ENCODE peak calls at places on chromosome 18, in four cellular contexts. F is activated naive CD4-positive, alpha-beta T cell treated with anti-CD3 and anti-CD28 coated beads, Interleukin-2, amount 50 U/mL, for 72 hours; W is stimulated activated naive CD8-positive, alpha-beta T cell treated with anti-CD3 and anti-CD28 coated beads, Interleukin-15, Interleukin-2, amounts not matched to agents 100 U/mL and 50 U/mL, for 24 hours; K is omental fat pad. M is an unnamed sample.

GRCh38 chr18:37393945-37394609 is 171.5 kb downstream of the CELF4 start:
- ATAC-seq in F (peak), W (no peak), K (peak), M (peak)

GRCh38 chr18:32337821-32338220 is 132.9 kb downstream of the GAREM1 start:
- ATAC-seq in F (no peak), W (no peak), K (no peak), M (no peak)

GRCh38 chr18:48838921-48839818 is 111.6 kb downstream of the SMAD7 start:
- ATAC-seq in F (no peak), W (no peak), K (no peak), M (peak)

GRCh38 chr18:75227535-75227934 is 16.9 kb downstream of the TSHZ1 start:
- ATAC-seq in F (no peak), W (no peak), K (no peak), M (no peak)

GRCh38 chr18:35438480-35439234 is 59.1 kb downstream of the INO80C start:
- ATAC-seq in F (no peak), W (no peak), K (no peak), M (no peak)

GRCh38 chr18:51522338-51522737 is 324.9 kb upstream of the MEX3C start:
- ATAC-seq in F (no peak), W (no peak), K (no peak), M (no peak)

GRCh38 chr18:32351014-32351413 is 119.7 kb downstream of the GAREM1 start:
- ATAC-seq in F (no peak), W (no peak), K (peak), M (no peak)

GRCh38 chr18:44651918-44652317 is 28.8 kb upstream of the SETBP1 start:
- ATAC-seq in F (no peak), W (no peak), K (no peak), M (no peak)

GRCh38 chr18:69584429-69584828 is 183.7 kb downstream of the DOK6 start:
- ATAC-seq in F (no peak), W (no peak), K (no peak), M (no peak)

GRCh38 chr18:34808389-34808788 is 98.3 kb downstream of the DTNA start:
- ATAC-seq in F (no peak), W (no peak), K (no peak), M (no peak)

GRCh38 chr18:50866765-50867164 is 12.2 kb upstream of the ME2 start:
- ATAC-seq in F (no peak), W (no peak), K (no peak), M (peak)

GRCh38 chr18:5975111-5975622 is 79.8 kb upstream of the TMEM200C start:
- ATAC-seq in F (peak), W (peak), K (no peak), M (no peak)

GRCh38 chr18:45103319-45104070 is 422.8 kb downstream of the SETBP1 start:
- ATAC-seq in F (no peak), W (no peak), K (no peak), M (no peak)

GRCh38 chr18:8455661-8456614 is 153.3 kb upstream of the RAB12 start:
- ATAC-seq in F (no peak), W (no peak), K (no peak), M (no peak)

GRCh38 chr18:7021994-7022840 is 95.4 kb downstream of the LAMA1 start:
- ATAC-seq in F (no peak), W (no peak), K (no peak), M (peak)

GRCh38 chr18:70781860-70782453 is 493.1 kb downstream of the SOCS6 start:
- ATAC-seq in F (peak), W (peak), K (no peak), M (peak)

M was measured in SK-N-SH treated with all-trans-retinoic acid at 6 μM for 48 hours.